ENCODE peak calls at places on chromosomes 4 and X, in eight cellular contexts. One of them, this sample, is unnamed.

GRCh38 chrX:152072236-152072635 is 66.1 kb downstream of the MAGEA10 start:
- DNase-seq in right atrium auricular region: no peak
- DNase-seq in GM23248: peak; percentile 83
- DNase-seq in hippocampal formation: no peak
- DNase-seq in activated gamma-delta T cell treated with anti-CD3 and anti-CD28 coated beads, Interleukin-2, amount 50 U/mL, for 16 hours: no peak
- DNase-seq in HS-5: peak; percentile 16
- DNase-seq in LHCN-M2: peak; percentile 17
- DNase-seq in GM12864: no peak
- DNase-seq in this sample: no peak

GRCh38 chr4:38983756-38984647 is 48.2 kb downstream of the TMEM156 start:
- DNase-seq in LHCN-M2: peak; percentile 41
- DNase-seq in activated gamma-delta T cell treated with anti-CD3 and anti-CD28 coated beads, Interleukin-2, amount 50 U/mL, for 16 hours: no peak
- DNase-seq in GM12864: no peak
- DNase-seq in GM23248: peak; percentile 70
- DNase-seq in right atrium auricular region: no peak
- DNase-seq in HS-5: no peak
- DNase-seq in hippocampal formation: no peak
- DNase-seq in this sample: no peak

GRCh38 chrX:39260965-39261364 is 459.7 kb downstream of the MID1IP1 start:
- DNase-seq in HS-5: peak; percentile 19
- DNase-seq in activated gamma-delta T cell treated with anti-CD3 and anti-CD28 coated beads, Interleukin-2, amount 50 U/mL, for 16 hours: no peak
- DNase-seq in LHCN-M2: peak; percentile 26
- DNase-seq in hippocampal formation: no peak
- DNase-seq in GM12864: no peak
- DNase-seq in right atrium auricular region: no peak
- DNase-seq in GM23248: peak; percentile 60
- DNase-seq in this sample: no peak

GRCh38 chrX:20514358-20514757 is 247.6 kb upstream of the RPS6KA3 start:
- DNase-seq in LHCN-M2: peak; percentile 86
- DNase-seq in GM12864: no peak
- DNase-seq in GM23248: peak; percentile 85
- DNase-seq in right atrium auricular region: no peak
- DNase-seq in hippocampal formation: no peak
- DNase-seq in HS-5: peak; percentile 61
- DNase-seq in activated gamma-delta T cell treated with anti-CD3 and anti-CD28 coated beads, Interleukin-2, amount 50 U/mL, for 16 hours: no peak
- DNase-seq in this sample: no peak

GRCh38 chrX:109619816-109620215 is 5.2 kb downstream of the KCNE5 start:
- DNase-seq in hippocampal formation: no peak
- DNase-seq in GM12864: no peak
- DNase-seq in right atrium auricular region: no peak
- DNase-seq in activated gamma-delta T cell treated with anti-CD3 and anti-CD28 coated beads, Interleukin-2, amount 50 U/mL, for 16 hours: no peak
- DNase-seq in HS-5: no peak
- DNase-seq in GM23248: no peak
- DNase-seq in LHCN-M2: no peak
- DNase-seq in this sample: no peak

GRCh38 chr4:101020956-101021355 is 326.4 kb downstream of the PPP3CA start:
- DNase-seq in LHCN-M2: peak; percentile 88
- DNase-seq in GM12864: peak; percentile 55
- DNase-seq in HS-5: peak; percentile 37
- DNase-seq in GM23248: peak; percentile 75
- DNase-seq in hippocampal formation: no peak
- DNase-seq in activated gamma-delta T cell treated with anti-CD3 and anti-CD28 coated beads, Interleukin-2, amount 50 U/mL, for 16 hours: no peak
- DNase-seq in right atrium auricular region: no peak
- DNase-seq in this sample: no peak

GRCh38 chrX:129842510-129843208 is 1.0 kb downstream of the ZDHHC9 start:
- DNase-seq in HS-5: no peak
- DNase-seq in LHCN-M2: peak; percentile 6
- DNase-seq in GM23248: peak; percentile 72
- DNase-seq in hippocampal formation: no peak
- DNase-seq in GM12864: no peak
- DNase-seq in activated gamma-delta T cell treated with anti-CD3 and anti-CD28 coated beads, Interleukin-2, amount 50 U/mL, for 16 hours: no peak
- DNase-seq in right atrium auricular region: no peak
- DNase-seq in this sample: peak; percentile 10

GRCh38 chr4:145287351-145287750 is 107.0 kb upstream of the OTUD4 start:
- DNase-seq in right atrium auricular region: no peak
- DNase-seq in hippocampal formation: no peak
- DNase-seq in HS-5: no peak
- DNase-seq in GM23248: no peak
- DNase-seq in activated gamma-delta T cell treated with anti-CD3 and anti-CD28 coated beads, Interleukin-2, amount 50 U/mL, for 16 hours: no peak
- DNase-seq in GM12864: no peak
- DNase-seq in LHCN-M2: peak; percentile 25
- DNase-seq in this sample: no peak

GRCh38 chr4:131644619-131645018 is 1504.5 kb upstream of the PCDH10 start:
- DNase-seq in activated gamma-delta T cell treated with anti-CD3 and anti-CD28 coated beads, Interleukin-2, amount 50 U/mL, for 16 hours: no peak
- DNase-seq in GM23248: no peak
- DNase-seq in GM12864: no peak
- DNase-seq in right atrium auricular region: no peak
- DNase-seq in HS-5: no peak
- DNase-seq in hippocampal formation: no peak
- DNase-seq in LHCN-M2: no peak
- DNase-seq in this sample: peak; percentile 65

GRCh38 chr4:23889368-23889767 is 479 bp downstream of the PPARGC1A start:
- DNase-seq in right atrium auricular region: no peak
- DNase-seq in HS-5: no peak
- DNase-seq in GM23248: peak; percentile 15
- DNase-seq in activated gamma-delta T cell treated with anti-CD3 and anti-CD28 coated beads, Interleukin-2, amount 50 U/mL, for 16 hours: no peak
- DNase-seq in GM12864: no peak
- DNase-seq in LHCN-M2: no peak
- DNase-seq in hippocampal formation: no peak
- DNase-seq in this sample: no peak

GRCh38 chr4:15182600-15183222 is 180.4 kb downstream of the CPEB2 start:
- DNase-seq in GM12864: no peak
- DNase-seq in hippocampal formation: no peak
- DNase-seq in HS-5: no peak
- DNase-seq in GM23248: peak; percentile 46
- DNase-seq in right atrium auricular region: no peak
- DNase-seq in LHCN-M2: peak; percentile 26
- DNase-seq in activated gamma-delta T cell treated with anti-CD3 and anti-CD28 coated beads, Interleukin-2, amount 50 U/mL, for 16 hours: no peak
- DNase-seq in this sample: no peak

GRCh38 chrX:115689931-115690330 is 129.0 kb downstream of the PLS3 start:
- DNase-seq in HS-5: no peak
- DNase-seq in activated gamma-delta T cell treated with anti-CD3 and anti-CD28 coated beads, Interleukin-2, amount 50 U/mL, for 16 hours: no peak
- DNase-seq in LHCN-M2: peak; percentile 15
- DNase-seq in GM12864: no peak
- DNase-seq in hippocampal formation: no peak
- DNase-seq in GM23248: peak; percentile 53
- DNase-seq in right atrium auricular region: no peak
- DNase-seq in this sample: no peak

GRCh38 chrX:109629310-109629709 is 4.3 kb upstream of the KCNE5 start:
- DNase-seq in GM12864: no peak
- DNase-seq in activated gamma-delta T cell treated with anti-CD3 and anti-CD28 coated beads, Interleukin-2, amount 50 U/mL, for 16 hours: no peak
- DNase-seq in LHCN-M2: peak; percentile 18
- DNase-seq in right atrium auricular region: no peak
- DNase-seq in GM23248: no peak
- DNase-seq in HS-5: no peak
- DNase-seq in hippocampal formation: peak; percentile 2
- DNase-seq in this sample: no peak

GRCh38 chr4:95610170-95610569 is 61.4 kb upstream of the UNC5C start:
- DNase-seq in hippocampal formation: no peak
- DNase-seq in GM23248: no peak
- DNase-seq in LHCN-M2: no peak
- DNase-seq in GM12864: no peak
- DNase-seq in right atrium auricular region: no peak
- DNase-seq in HS-5: no peak
- DNase-seq in activated gamma-delta T cell treated with anti-CD3 and anti-CD28 coated beads, Interleukin-2, amount 50 U/mL, for 16 hours: no peak
- DNase-seq in this sample: no peak

GRCh38 chr4:1855334-1856070 is 454 bp downstream of the LETM1 start:
- DNase-seq in hippocampal formation: no peak
- DNase-seq in GM23248: peak; percentile 46
- DNase-seq in activated gamma-delta T cell treated with anti-CD3 and anti-CD28 coated beads, Interleukin-2, amount 50 U/mL, for 16 hours: no peak
- DNase-seq in LHCN-M2: no peak
- DNase-seq in right atrium auricular region: no peak
- DNase-seq in HS-5: no peak
- DNase-seq in GM12864: no peak
- DNase-seq in this sample: no peak

GRCh38 chr4:82680834-82681233 is 117.8 kb downstream of the SCD5 start:
- DNase-seq in activated gamma-delta T cell treated with anti-CD3 and anti-CD28 coated beads, Interleukin-2, amount 50 U/mL, for 16 hours: no peak
- DNase-seq in LHCN-M2: no peak
- DNase-seq in HS-5: no peak
- DNase-seq in hippocampal formation: no peak
- DNase-seq in GM23248: no peak
- DNase-seq in right atrium auricular region: no peak
- DNase-seq in GM12864: no peak
- DNase-seq in this sample: no peak

GRCh38 chr4:172142331-172142738 is 329.1 kb downstream of the GALNTL6 start:
- DNase-seq in LHCN-M2: peak; percentile 54
- DNase-seq in GM12864: no peak
- DNase-seq in HS-5: peak; percentile 49
- DNase-seq in hippocampal formation: no peak
- DNase-seq in GM23248: peak; percentile 63
- DNase-seq in right atrium auricular region: no peak
- DNase-seq in activated gamma-delta T cell treated with anti-CD3 and anti-CD28 coated beads, Interleukin-2, amount 50 U/mL, for 16 hours: no peak
- DNase-seq in this sample: no peak

GRCh38 chr4:39978378-39978775 is 666 bp upstream of the PDS5A start:
- DNase-seq in hippocampal formation: no peak
- DNase-seq in activated gamma-delta T cell treated with anti-CD3 and anti-CD28 coated beads, Interleukin-2, amount 50 U/mL, for 16 hours: no peak
- DNase-seq in right atrium auricular region: no peak
- DNase-seq in GM12864: no peak
- DNase-seq in LHCN-M2: no peak
- DNase-seq in GM23248: no peak
- DNase-seq in HS-5: no peak
- DNase-seq in this sample: no peak

GRCh38 chrX:130826249-130826648 is 76.8 kb downstream of the ENOX2 start:
- DNase-seq in HS-5: no peak
- DNase-seq in GM12864: no peak
- DNase-seq in right atrium auricular region: no peak
- DNase-seq in GM23248: no peak
- DNase-seq in LHCN-M2: no peak
- DNase-seq in hippocampal formation: no peak
- DNase-seq in activated gamma-delta T cell treated with anti-CD3 and anti-CD28 coated beads, Interleukin-2, amount 50 U/mL, for 16 hours: no peak
- DNase-seq in this sample: no peak

GRCh38 chr4:181939199-181939945 is 303.8 kb upstream of the TENM3 start:
- DNase-seq in right atrium auricular region: no peak
- DNase-seq in GM23248: peak; percentile 7
- DNase-seq in LHCN-M2: no peak
- DNase-seq in HS-5: no peak
- DNase-seq in activated gamma-delta T cell treated with anti-CD3 and anti-CD28 coated beads, Interleukin-2, amount 50 U/mL, for 16 hours: no peak
- DNase-seq in GM12864: no peak
- DNase-seq in hippocampal formation: no peak
- DNase-seq in this sample: no peak

GRCh38 chr4:145619639-145619996 is 433 bp downstream of the MMAA start:
- DNase-seq in LHCN-M2: peak; percentile 55
- DNase-seq in hippocampal formation: peak; percentile 21
- DNase-seq in GM23248: peak; percentile 78
- DNase-seq in activated gamma-delta T cell treated with anti-CD3 and anti-CD28 coated beads, Interleukin-2, amount 50 U/mL, for 16 hours: no peak
- DNase-seq in right atrium auricular region: peak; percentile 65
- DNase-seq in HS-5: no peak
- DNase-seq in GM12864: peak; percentile 26
- DNase-seq in this sample: no peak